ENCODE peak calls at places on chromosome 12, in eight cellular contexts. E, K, D, F, H, Q, G and R are unnamed samples.
A peak's percentile ranks its signal among the peaks of the same experiment; 100 is the strongest.

GRCh38 chr12:79635676-79636075 is 55.1 kb downstream of the PAWR start:
- DNase-seq in D (peak; percentile 80), Q (no peak), K (no peak), G (peak; percentile 72), E (no peak), F (no peak), H (no peak), R (no peak)

GRCh38 chr12:47889040-47889439 is 15.8 kb downstream of the VDR start:
- DNase-seq in F (no peak), H (no peak), G (no peak), K (no peak), E (no peak), Q (peak; percentile 15), D (no peak), R (no peak)

GRCh38 chr12:78866518-78866917 is 1.9 kb downstream of the SYT1 start:
- DNase-seq in G (no peak), H (no peak), E (no peak), Q (no peak), D (no peak), F (no peak), K (no peak), R (no peak)

GRCh38 chr12:19683178-19683927 is 244.1 kb downstream of the AEBP2 start:
- DNase-seq in F (no peak), D (no peak), H (no peak), Q (no peak), K (peak; percentile 79), G (no peak), E (no peak), R (no peak)

GRCh38 chr12:12528361-12529092 is 34.1 kb downstream of the DUSP16 start:
- DNase-seq in Q (no peak), H (no peak), G (no peak), F (no peak), K (no peak), E (no peak), D (no peak), R (no peak)

GRCh38 chr12:56119361-56119796 is 1.3 kb downstream of the ZC3H10 start:
- DNase-seq in Q (peak; percentile 82), K (peak; percentile 93), D (peak; percentile 83), G (peak; percentile 95), F (peak; percentile 68), H (peak; percentile 98), E (peak; percentile 94), R (peak; percentile 54)

GRCh38 chr12:126874427-126875026 is 1392.4 kb upstream of the TMEM132C start:
- DNase-seq in E (peak; percentile 71), K (peak; percentile 93), Q (peak; percentile 46), H (peak; percentile 91), D (no peak), F (peak; percentile 69), G (peak; percentile 70), R (peak; percentile 8)

GRCh38 chr12:2274733-2275132 is 221.9 kb downstream of the CACNA1C start:
- DNase-seq in G (no peak), K (no peak), Q (no peak), D (no peak), E (no peak), F (no peak), H (no peak), R (no peak)

GRCh38 chr12:116880817-116881324 is 370 bp downstream of the HRK start:
- DNase-seq in K (peak; percentile 92), D (peak; percentile 47), G (peak; percentile 73), E (peak; percentile 84), F (peak; percentile 30), Q (peak; percentile 38), H (peak; percentile 79), R (peak; percentile 51)

GRCh38 chr12:4052691-4053090 is 179.5 kb upstream of the PARP11 start:
- DNase-seq in E (peak; percentile 96), F (no peak), D (no peak), K (no peak), Q (no peak), G (no peak), H (no peak), R (no peak)

GRCh38 chr12:126617312-126617711 is 1552.1 kb downstream of the AACS start:
- DNase-seq in K (peak; percentile 75), F (no peak), Q (no peak), H (peak; percentile 32), E (no peak), D (no peak), G (peak; percentile 43), R (no peak)

GRCh38 chr12:56776654-56777053 is 13.5 kb downstream of the HSD17B6 start:
- DNase-seq in H (no peak), G (no peak), F (no peak), D (no peak), Q (no peak), E (no peak), K (no peak), R (no peak)

GRCh38 chr12:23399402-23399933 is 550.0 kb downstream of the SOX5 start:
- DNase-seq in E (no peak), F (no peak), G (no peak), D (no peak), K (no peak), Q (no peak), H (no peak), R (no peak)

DNA sequence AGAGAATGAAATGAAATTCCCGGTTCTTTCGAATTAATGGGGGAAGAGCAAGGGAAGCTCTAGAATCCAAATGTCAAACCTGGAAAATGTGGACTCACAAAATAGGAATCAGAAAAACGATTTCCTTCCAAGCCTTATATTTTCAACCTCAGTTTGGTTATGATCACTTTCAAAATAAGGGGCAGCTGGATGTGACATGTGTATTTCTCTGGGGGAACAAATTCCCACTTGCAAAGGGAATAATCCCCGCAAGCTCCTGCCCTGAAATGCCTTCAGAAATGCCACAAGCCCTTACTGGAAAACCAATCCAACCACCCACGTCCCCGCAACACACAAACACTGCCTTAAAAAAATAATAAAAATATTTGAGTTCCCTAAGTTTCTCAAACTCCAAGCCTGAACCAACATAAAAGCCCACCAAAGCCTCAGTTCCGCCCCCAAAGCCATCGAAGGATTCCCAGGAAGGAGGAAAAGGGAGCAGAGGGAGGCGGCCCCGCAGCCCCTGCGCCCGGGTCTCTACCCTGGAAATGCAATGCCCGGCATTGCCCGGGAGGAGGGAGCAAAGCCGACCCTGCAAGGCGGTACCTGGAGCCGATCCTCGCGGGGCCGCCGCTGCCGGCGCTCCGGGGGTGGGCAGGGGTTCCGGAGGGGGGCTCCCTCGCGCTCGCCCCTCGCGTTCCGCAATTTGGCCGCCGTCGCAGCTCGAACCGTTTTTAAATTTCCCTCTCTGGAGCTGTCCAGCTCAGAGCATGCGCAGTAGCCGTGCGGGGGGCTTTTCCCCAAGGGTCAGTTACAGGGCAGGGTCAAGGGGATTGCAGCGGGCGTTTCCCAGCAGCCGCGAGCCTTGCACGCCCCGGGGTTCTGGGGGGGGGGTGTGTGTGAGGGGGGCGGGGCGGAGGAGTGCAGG is at the start of gene FOXN4:
- DNase-seq in K (peak; percentile 61), Q (no peak), F (no peak), D (no peak), H (peak; percentile 43), E (peak; percentile 73), G (no peak), R (no peak)
- H3K4me3 ChIP-seq in K (no peak within 1 kb of the TSS), Q (peak within 1 kb of the TSS; percentile 30), F (peak within 1 kb of the TSS; percentile 50), D (peak within 1 kb of the TSS; percentile 44), H (peak within 1 kb of the TSS; percentile 20), E (peak within 1 kb of the TSS; percentile 50), G (no peak within 1 kb of the TSS), R (peak within 1 kb of the TSS; percentile 35)

GRCh38 chr12:807041-807717 is 54.8 kb downstream of the WNK1 start:
- DNase-seq in E (no peak), D (no peak), Q (no peak), F (no peak), G (no peak), H (no peak), K (peak; percentile 21), R (no peak)
- H3K4me1 ChIP-seq in E (peaks cover 24% of the 10 kb centered on the region), D (no peaks in the 10 kb centered on the region), Q (peaks cover 3% of the 10 kb centered on the region), F (peaks cover 7% of the 10 kb centered on the region), G (no peaks in the 10 kb centered on the region), H (no peaks in the 10 kb centered on the region), K (peaks cover 36% of the 10 kb centered on the region), R (peaks cover 54% of the 10 kb centered on the region)

GRCh38 chr12:123269395-123269892 is 2.2 kb downstream of the CDK2AP1 start:
- DNase-seq in G (no peak), E (peak; percentile 66), F (peak; percentile 70), Q (peak; percentile 65), D (no peak), K (peak; percentile 97), H (peak; percentile 90), R (peak; percentile 17)

GRCh38 chr12:123267335-123267920 is 4.2 kb downstream of the CDK2AP1 start:
- DNase-seq in Q (no peak), D (no peak), G (no peak), F (no peak), K (peak; percentile 65), E (no peak), H (no peak), R (no peak)

GRCh38 chr12:123268850-123269249 is 2.8 kb downstream of the CDK2AP1 start:
- DNase-seq in Q (no peak), D (no peak), K (peak; percentile 78), E (no peak), H (no peak), G (no peak), F (no peak), R (no peak)

GRCh38 chr12:123266679-123267277 is 4.9 kb downstream of the CDK2AP1 start:
- DNase-seq in E (no peak), H (no peak), K (peak; percentile 61), G (no peak), D (no peak), Q (no peak), F (no peak), R (no peak)

DNA sequence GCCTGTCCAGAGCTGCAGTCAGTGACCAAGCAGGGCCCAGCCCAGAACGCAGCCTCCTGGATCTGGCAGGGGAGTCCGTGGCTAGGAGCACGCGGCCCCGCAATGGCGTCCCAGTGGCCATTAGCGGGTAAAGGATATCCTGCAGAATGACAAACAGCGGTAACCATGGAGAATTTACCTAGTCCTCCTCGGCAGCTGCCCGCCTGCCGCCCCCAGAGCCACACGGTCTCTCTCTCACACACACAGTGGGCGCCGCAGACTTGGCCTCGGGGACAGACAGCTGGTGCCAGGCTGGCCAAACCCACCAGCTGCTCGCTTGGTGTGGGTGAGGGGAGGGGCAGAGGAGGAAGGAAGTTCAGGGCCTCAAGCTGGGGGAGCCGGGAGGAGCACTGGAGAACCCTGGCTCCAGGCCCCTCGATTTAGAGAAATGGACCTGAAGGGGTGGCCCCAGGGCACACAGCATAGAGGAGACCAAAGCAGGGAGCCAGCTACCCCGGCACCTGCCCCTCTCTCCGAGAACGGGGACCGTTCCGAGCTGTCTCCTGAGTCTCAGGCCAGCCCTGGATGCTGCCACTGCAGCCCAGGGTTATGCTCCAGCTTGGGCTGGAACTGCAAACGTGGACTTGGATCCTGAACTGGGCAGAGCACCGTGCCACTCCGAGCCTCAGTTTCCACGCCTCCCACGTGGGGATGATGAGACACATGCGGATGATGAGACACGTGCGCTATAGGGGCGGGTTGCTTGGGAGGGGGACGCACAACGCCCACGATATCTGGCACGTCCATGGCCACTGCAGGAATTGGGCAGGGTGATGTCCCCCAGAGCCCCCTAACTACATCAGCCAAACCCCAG is 3.4 kb downstream of the CDK2AP1 start:
- DNase-seq in E (no peak), D (no peak), K (peak; percentile 83), F (peak; percentile 45), H (no peak), G (no peak), Q (peak; percentile 24), R (no peak)
- H3K27ac ChIP-seq in E (no peak overlapping the region), D (no peak overlapping the region), K (peak overlapping the region; percentile 33), F (peak overlapping the region; percentile 4), H (no peak overlapping the region), G (no peak overlapping the region), Q (peak overlapping the region; percentile 17), R (no peak overlapping the region)

DNA sequence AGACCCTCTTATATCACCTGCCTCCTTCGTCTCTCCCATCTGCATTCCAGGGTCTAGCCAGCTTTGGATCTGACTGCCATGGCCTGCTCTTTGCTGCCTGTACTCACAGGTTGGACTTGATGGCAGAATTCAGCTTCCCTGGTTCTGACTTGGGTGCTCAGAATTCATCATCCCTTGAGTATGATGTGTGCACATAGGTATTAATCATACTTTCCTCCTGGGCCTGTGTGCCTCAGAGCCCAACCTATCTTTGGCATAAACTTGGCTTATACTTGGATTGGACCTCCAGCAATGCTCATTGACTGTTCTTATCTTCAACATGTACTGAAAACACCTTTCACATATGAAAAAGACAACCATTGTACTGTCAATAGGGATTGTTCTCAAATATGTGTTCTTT is 70.7 kb upstream of the LMNTD1 start:
- DNase-seq in K (no peak), D (no peak), G (no peak), E (no peak), F (no peak), H (no peak), Q (no peak), R (no peak)
- H3K4me3 ChIP-seq in K (no peak overlapping the region), D (no peak overlapping the region), G (no peak overlapping the region), E (no peak overlapping the region), F (no peak overlapping the region), H (no peak overlapping the region), Q (no peak overlapping the region), R (no peak overlapping the region)